ENCODE peak calls at places on chromosomes 16 and 17, in nine cellular contexts. L is smooth muscle cell of the brain vasculature; N is epithelial cell of prostate; D is sigmoid colon; I is aorta; W is CD4-positive, alpha-beta memory T cell; Y is ELF-1; K is GM12891; P is NCI-H446 treated with DMSO at 0.1 percent for 48 hours. H is an unnamed sample.

GRCh38 chr16:68592466-68593337 is 52.4 kb upstream of the CDH3 start:
- DNase-seq in L (no peak), N (no peak), D (no peak), I (no peak), W (peak; percentile 39), Y (no peak), K (no peak), P (no peak), H (no peak)

GRCh38 chr17:82888583-82889495 is 49.0 kb upstream of the ZNF750 start:
- DNase-seq in L (no peak), N (no peak), D (no peak), I (no peak), W (no peak), Y (peak; percentile 82), K (no peak), P (no peak), H (no peak)

GRCh38 chr17:48756816-48757215 is 28.3 kb upstream of the HOXB13 start:
- DNase-seq in L (no peak), N (no peak), D (peak; percentile 38), I (no peak), W (no peak), Y (no peak), K (no peak), P (no peak), H (no peak)

GRCh38 chr16:48117217-48118105 is 38.3 kb downstream of the ABCC12 start:
- DNase-seq in L (no peak), N (no peak), D (no peak), I (no peak), W (peak; percentile 48), Y (peak; percentile 95), K (peak; percentile 87), P (no peak), H (peak; percentile 95)

GRCh38 chr17:30005709-30006320 is 64.4 kb downstream of the EFCAB5 start:
- DNase-seq in L (no peak), N (no peak), D (no peak), I (no peak), W (no peak), Y (peak; percentile 50), K (no peak), P (no peak), H (peak; percentile 71)

GRCh38 chr16:47064775-47065174 is 79.0 kb downstream of the NETO2 start:
- DNase-seq in L (no peak), N (no peak), D (no peak), I (peak; percentile 4), W (no peak), Y (no peak), K (no peak), P (no peak), H (peak; percentile 44)

GRCh38 chr17:10798332-10798749 is 5.6 kb downstream of the TMEM238L start:
- DNase-seq in L (no peak), N (no peak), D (no peak), I (no peak), W (no peak), Y (no peak), K (no peak), P (no peak), H (no peak)

GRCh38 chr17:58667934-58668597 is 23.8 kb downstream of the TEX14 start:
- DNase-seq in L (no peak), N (no peak), D (no peak), I (no peak), W (no peak), Y (peak; percentile 27), K (no peak), P (no peak), H (no peak)

GRCh38 chr17:75637143-75637538 is 3.9 kb downstream of the SMIM5 start:
- DNase-seq in L (no peak), N (no peak), D (no peak), I (no peak), W (no peak), Y (no peak), K (no peak), P (no peak), H (no peak)

GRCh38 chr17:2718150-2718938 is 6.8 kb upstream of the CLUH start:
- DNase-seq in L (no peak), N (no peak), D (no peak), I (no peak), W (no peak), Y (no peak), K (no peak), P (no peak), H (peak; percentile 56)

GRCh38 chr17:29838961-29839360 is 91.1 kb downstream of the SSH2 start:
- DNase-seq in L (no peak), N (no peak), D (no peak), I (no peak), W (no peak), Y (peak; percentile 55), K (no peak), P (no peak), H (peak; percentile 91)

GRCh38 chr17:17525956-17526355 is 29.8 kb upstream of the RASD1 start:
- DNase-seq in L (no peak), N (no peak), D (no peak), I (no peak), W (no peak), Y (no peak), K (no peak), P (no peak), H (no peak)

GRCh38 chr17:17872468-17873345 is 35.9 kb upstream of the SREBF1 start:
- DNase-seq in L (no peak), N (no peak), D (no peak), I (no peak), W (no peak), Y (peak; percentile 58), K (no peak), P (no peak), H (peak; percentile 76)

H was measured in islet precursor cell.